ENCODE peak calls at places on chromosomes 1 and 21, in ten cellular contexts. Z is HS-27A; K is SJSA1; I is HT1080; S is WTC11; X is brain microvascular endothelial cell; P is OCI-M1; N is AG04450; A is adipocyte; U is activated T-helper 1 cell treated with anti-CD3 and anti-CD28 coated beads, Interleukin-2, amount 50 U/mL, for 16 hours. E is an unnamed sample.

GRCh38 chr1:39835935-39836594 is 47.2 kb downstream of the TRIT1 start:
- DNase-seq in P (no peak), I (no peak), A (no peak), K (no peak), Z (no peak), S (no peak), X (no peak), U (no peak), N (no peak), E (no peak)

GRCh38 chr1:205545991-205546390 is 41.5 kb downstream of the CDK18 start:
- DNase-seq in S (no peak), K (no peak), Z (no peak), A (no peak), X (no peak), U (no peak), P (no peak), N (no peak), I (no peak), E (no peak)

GRCh38 chr1:65420590-65421340 is at the start of the genes LEPR and LEPROT:
- DNase-seq in N (no peak), I (no peak), P (peak), S (no peak), X (no peak), A (peak), Z (peak), K (peak), U (peak), E (no peak)

GRCh38 chr1:246113555-246114095 is 393.5 kb downstream of the SMYD3 start:
- DNase-seq in S (no peak), I (no peak), K (peak), P (peak), N (no peak), Z (no peak), A (no peak), U (no peak), X (no peak), E (no peak)

GRCh38 chr1:4593106-4593505 is 61.3 kb upstream of the AJAP1 start:
- DNase-seq in A (no peak), P (no peak), K (no peak), Z (no peak), X (no peak), N (no peak), U (no peak), I (no peak), S (no peak), E (no peak)

GRCh38 chr21:41141031-41141457 is 26.9 kb upstream of the BACE2 start:
- DNase-seq in P (no peak), A (peak), S (no peak), N (no peak), X (peak), Z (no peak), K (no peak), I (peak), U (no peak), E (peak)

GRCh38 chr1:223714849-223715709 is 2.7 kb downstream of the CAPN2 start:
- DNase-seq in Z (no peak), I (peak), N (no peak), P (peak), X (peak), S (no peak), K (peak), U (no peak), A (peak), E (peak)

GRCh38 chr1:168135116-168135981 is 1.4 kb downstream of the GPR161 start:
- DNase-seq in A (peak), N (no peak), Z (no peak), X (no peak), U (no peak), I (no peak), S (no peak), P (no peak), K (peak), E (no peak)

GRCh38 chr1:5250336-5250735 is 595.9 kb downstream of the AJAP1 start:
- DNase-seq in S (no peak), A (no peak), X (no peak), K (no peak), N (no peak), Z (no peak), P (no peak), I (no peak), U (no peak), E (no peak)

GRCh38 chr1:218611916-218612580 is 266.9 kb downstream of the TGFB2 start:
- DNase-seq in S (no peak), Z (no peak), N (no peak), A (no peak), P (no peak), K (no peak), U (no peak), X (no peak), I (no peak), E (no peak)

GRCh38 chr1:168291222-168291824 is 10.6 kb downstream of the TBX19 start:
- DNase-seq in U (no peak), K (no peak), Z (no peak), S (no peak), X (no peak), P (no peak), A (no peak), N (no peak), I (no peak), E (no peak)

GRCh38 chr1:31624354-31625179 is 7.1 kb downstream of the HCRTR1 start:
- DNase-seq in A (no peak), S (no peak), X (no peak), K (no peak), P (no peak), Z (no peak), N (no peak), I (no peak), U (no peak), E (no peak)

GRCh38 chr1:34871443-34872132 is 12.0 kb upstream of the SMIM12 start:
- DNase-seq in K (no peak), Z (no peak), S (no peak), U (no peak), I (no peak), P (no peak), X (no peak), A (no peak), N (no peak), E (no peak)

GRCh38 chr1:80656628-80657019 is 1144.1 kb upstream of the ADGRL2 start:
- DNase-seq in U (no peak), P (no peak), I (peak), N (no peak), K (no peak), S (no peak), A (peak), Z (peak), X (peak), E (peak)

GRCh38 chr1:26477446-26478152 is 5.4 kb downstream of the HMGN2 start:
- DNase-seq in U (no peak), N (no peak), Z (no peak), P (no peak), K (peak), I (no peak), S (no peak), X (no peak), A (no peak), E (peak)

GRCh38 chr1:228093050-228093906 is 9.8 kb downstream of the C1orf35 start:
- DNase-seq in U (no peak), A (no peak), X (no peak), P (no peak), S (no peak), K (no peak), I (no peak), N (no peak), Z (no peak), E (no peak)

GRCh38 chr1:96487961-96488360 is 233.6 kb upstream of the PTBP2 start:
- DNase-seq in I (no peak), A (no peak), U (no peak), N (no peak), K (no peak), P (no peak), X (no peak), S (no peak), Z (no peak), E (peak)

GRCh38 chr1:167697667-167698141 is 24.1 kb upstream of the MPZL1 start:
- DNase-seq in A (no peak), I (no peak), X (no peak), S (no peak), K (no peak), P (no peak), U (no peak), N (no peak), Z (no peak), E (no peak)

GRCh38 chr1:168202941-168203654 is 22.7 kb upstream of the SFT2D2 start:
- DNase-seq in K (no peak), A (peak), N (no peak), Z (no peak), U (no peak), P (no peak), I (peak), S (no peak), X (peak), E (peak)

GRCh38 chr1:176073524-176074157 is 133.4 kb downstream of the COP1 start:
- DNase-seq in I (peak), Z (peak), N (peak), P (peak), U (no peak), X (peak), K (peak), S (peak), A (peak), E (peak)

GRCh38 chr1:233485809-233486398 is 128.0 kb upstream of the KCNK1 start:
- DNase-seq in N (no peak), S (no peak), X (no peak), K (no peak), U (no peak), A (no peak), I (no peak), P (no peak), Z (no peak), E (no peak)

GRCh38 chr1:33143698-33144097 is 38.1 kb downstream of the TRIM62 start:
- DNase-seq in S (no peak), P (peak), N (peak), X (peak), U (no peak), Z (peak), K (peak), A (peak), I (peak), E (peak)

GRCh38 chr21:32359719-32360260 is 33.0 kb downstream of the URB1 start:
- DNase-seq in K (no peak), N (no peak), P (no peak), Z (no peak), I (peak), A (peak), U (no peak), X (no peak), S (no peak), E (no peak)

GRCh38 chr1:167627865-167628641 is 2.0 kb upstream of the RCSD1 start:
- DNase-seq in S (no peak), A (no peak), K (no peak), U (peak), P (peak), N (no peak), I (peak), X (no peak), Z (no peak), E (no peak)

GRCh38 chr1:106998431-106999002 is 58.0 kb upstream of the PRMT6 start:
- DNase-seq in U (no peak), A (no peak), Z (no peak), I (no peak), X (no peak), S (no peak), K (no peak), P (no peak), N (no peak), E (no peak)

GRCh38 chr1:227190321-227190720 is 128.0 kb downstream of the CDC42BPA start:
- DNase-seq in U (no peak), N (no peak), A (no peak), P (no peak), Z (no peak), X (no peak), S (no peak), I (no peak), K (no peak), E (no peak)

GRCh38 chr1:98289296-98289695 is 368.5 kb upstream of the DPYD start:
- DNase-seq in P (no peak), N (no peak), Z (no peak), A (peak), X (no peak), K (no peak), U (no peak), S (no peak), I (no peak), E (no peak)

GRCh38 chr1:153597206-153597605 is 15.7 kb downstream of the S100A16 start:
- DNase-seq in A (no peak), Z (no peak), X (peak), U (no peak), K (no peak), S (no peak), I (peak), P (peak), N (no peak), E (no peak)

GRCh38 chr1:162724583-162725120 is 65.8 kb upstream of the HSD17B7 start:
- DNase-seq in U (no peak), N (no peak), X (no peak), A (no peak), S (no peak), P (no peak), I (no peak), K (no peak), Z (no peak), E (no peak)

GRCh38 chr21:36134820-36135390 is at the start of gene CBR3:
- DNase-seq in X (peak), U (peak), I (peak), P (no peak), N (no peak), K (peak), S (peak), A (peak), Z (no peak), E (peak)

GRCh38 chr1:177847843-177848242 is 122.0 kb downstream of the SEC16B start:
- DNase-seq in Z (peak), U (no peak), N (peak), A (peak), I (peak), K (peak), S (no peak), X (peak), P (no peak), E (peak)

GRCh38 chr1:111225717-111226400 is 1.7 kb upstream of the CHI3L2 start:
- DNase-seq in N (no peak), U (no peak), Z (no peak), A (peak), I (no peak), S (no peak), X (no peak), K (no peak), P (no peak), E (peak)